ENCODE peak calls at places on chromosome 17, in four cellular contexts. One of them, this sample, is unnamed.

GRCh38 chr17:65850486-65850885 is 289.0 kb upstream of the AXIN2 start:
- DNase-seq in left ventricle myocardium superior: no peak
- DNase-seq in Right ventricle myocardium superior: no peak
- DNase-seq in Caki2: no peak
- DNase-seq in this sample: no peak

GRCh38 chr17:35021520-35022380 is 41.4 kb downstream of the LIG3 start:
- DNase-seq in left ventricle myocardium superior: no peak
- DNase-seq in Right ventricle myocardium superior: no peak
- DNase-seq in Caki2: no peak
- DNase-seq in this sample: no peak

GRCh38 chr17:7440823-7441174 is 1.5 kb downstream of the FGF11 start:
- DNase-seq in left ventricle myocardium superior: peak
- DNase-seq in Right ventricle myocardium superior: peak
- DNase-seq in Caki2: no peak
- DNase-seq in this sample: no peak

GRCh38 chr17:61837175-61838051 is 25.9 kb downstream of the BRIP1 start:
- DNase-seq in left ventricle myocardium superior: peak
- DNase-seq in Right ventricle myocardium superior: peak
- DNase-seq in Caki2: peak
- DNase-seq in this sample: peak

GRCh38 chr17:15279011-15279477 is 13.9 kb upstream of the PMP22 start:
- DNase-seq in left ventricle myocardium superior: no peak
- DNase-seq in Right ventricle myocardium superior: no peak
- DNase-seq in Caki2: peak
- DNase-seq in this sample: no peak

GRCh38 chr17:44733753-44734152 is 25.0 kb upstream of the ADAM11 start:
- DNase-seq in left ventricle myocardium superior: no peak
- DNase-seq in Right ventricle myocardium superior: no peak
- DNase-seq in Caki2: no peak
- DNase-seq in this sample: no peak

GRCh38 chr17:64200080-64201042 is 62.7 kb downstream of the TEX2 start:
- DNase-seq in left ventricle myocardium superior: no peak
- DNase-seq in Right ventricle myocardium superior: no peak
- DNase-seq in Caki2: no peak
- DNase-seq in this sample: no peak

GRCh38 chr17:51395621-51396020 is 135.3 kb downstream of the UTP18 start:
- DNase-seq in left ventricle myocardium superior: no peak
- DNase-seq in Right ventricle myocardium superior: no peak
- DNase-seq in Caki2: no peak
- DNase-seq in this sample: no peak

GRCh38 chr17:63989622-63990345 is 8.4 kb upstream of the PRR29 start:
- DNase-seq in left ventricle myocardium superior: no peak
- DNase-seq in Right ventricle myocardium superior: peak
- DNase-seq in Caki2: no peak
- DNase-seq in this sample: peak

GRCh38 chr17:45992904-45993303 is 6.1 kb upstream of the STH start:
- DNase-seq in left ventricle myocardium superior: no peak
- DNase-seq in Right ventricle myocardium superior: no peak
- DNase-seq in Caki2: no peak
- DNase-seq in this sample: no peak

This sample was measured in lower lobe of right lung.